ENCODE peak calls at places on chromosome 15, in six cellular contexts. L is T-cell; R is posterior cingulate gyrus; A is stimulated activated CD8-positive, alpha-beta memory T cell treated with anti-CD3 and anti-CD28 coated beads, Interleukin-4, amount 100 ng/mL, for 1 hour; X is Calu3; O is neural crest cell. Y is an unnamed sample.

GRCh38 chr15:91291673-91292072 is 191.6 kb downstream of the SV2B start:
- DNase-seq in A (no peak), X (no peak), L (no peak), R (no peak), O (no peak), Y (peak)

GRCh38 chr15:64373360-64373759 is 7.9 kb downstream of the PCLAF start:
- DNase-seq in R (no peak), O (no peak), A (no peak), L (no peak), X (no peak), Y (no peak)

GRCh38 chr15:80202641-80203360 is 49.2 kb downstream of the CTXND1 start:
- DNase-seq in A (no peak), L (no peak), O (no peak), X (no peak), R (no peak), Y (no peak)

GRCh38 chr15:85318048-85318731 is 62.2 kb upstream of the AKAP13 start:
- DNase-seq in L (no peak), R (no peak), A (no peak), X (peak), O (no peak), Y (no peak)

GRCh38 chr15:29122506-29122905 is 147.1 kb downstream of the NSMCE3 start:
- DNase-seq in X (no peak), O (no peak), L (no peak), R (no peak), A (no peak), Y (no peak)

GRCh38 chr15:101664303-101664913 is 12.2 kb upstream of the TM2D3 start:
- DNase-seq in L (no peak), X (no peak), O (no peak), R (no peak), A (no peak), Y (peak)

GRCh38 chr15:77456746-77457618 is 36.3 kb downstream of the HMG20A start:
- DNase-seq in X (no peak), L (no peak), R (no peak), A (no peak), O (no peak), Y (no peak)

GRCh38 chr15:51281368-51281967 is 56.9 kb downstream of the CYP19A1 start:
- DNase-seq in O (peak), R (peak), L (no peak), A (no peak), X (peak), Y (peak)

GRCh38 chr15:96416934-96417759 is 86.6 kb downstream of the NR2F2 start:
- DNase-seq in X (peak), A (no peak), O (no peak), R (no peak), L (no peak), Y (no peak)

GRCh38 chr15:48283361-48284157 is 47.7 kb upstream of the DUT start:
- DNase-seq in X (no peak), L (no peak), O (no peak), A (no peak), R (no peak), Y (no peak)

GRCh38 chr15:88695046-88695445 is 56.2 kb downstream of the ISG20 start:
- DNase-seq in R (no peak), A (no peak), O (no peak), X (no peak), L (no peak), Y (no peak)

GRCh38 chr15:100224206-100225185 is 117.3 kb downstream of the ADAMTS17 start:
- DNase-seq in O (peak), L (no peak), R (no peak), X (no peak), A (no peak), Y (no peak)

GRCh38 chr15:69713726-69714559 is 261.3 kb downstream of the RPLP1 start:
- DNase-seq in L (peak), R (no peak), O (no peak), A (peak), X (peak), Y (no peak)

GRCh38 chr15:66826504-66826903 is 124.5 kb downstream of the SMAD6 start:
- DNase-seq in A (no peak), R (no peak), O (no peak), L (no peak), X (no peak), Y (no peak)

GRCh38 chr15:27057904-27058645 is 87.1 kb downstream of the GABRG3 start:
- DNase-seq in A (no peak), R (no peak), O (no peak), X (no peak), L (no peak), Y (peak)

GRCh38 chr15:40075298-40076044 is 33.2 kb downstream of the BMF start:
- DNase-seq in L (no peak), O (no peak), R (no peak), X (no peak), A (no peak), Y (no peak)

GRCh38 chr15:90750186-90750585 is 33.0 kb downstream of the BLM start:
- DNase-seq in L (no peak), A (no peak), R (no peak), O (no peak), X (no peak), Y (no peak)

GRCh38 chr15:82942691-82943090 is 9.8 kb downstream of the HOMER2 start:
- DNase-seq in A (no peak), R (no peak), L (no peak), X (peak), O (no peak), Y (no peak)

GRCh38 chr15:90046846-90047481 is 45.8 kb downstream of the ZNF710 start:
- DNase-seq in R (no peak), X (peak), A (no peak), O (no peak), L (no peak), Y (no peak)

GRCh38 chr15:89761009-89761831 is 10.2 kb upstream of the MESP1 start:
- DNase-seq in O (no peak), R (no peak), A (no peak), L (no peak), X (peak), Y (no peak)

GRCh38 chr15:65751431-65751830 is 40.7 kb downstream of the DENND4A start:
- DNase-seq in O (no peak), R (no peak), A (no peak), L (no peak), X (no peak), Y (no peak)

GRCh38 chr15:62739082-62739481 is 303.5 kb upstream of the TPM1 start:
- DNase-seq in L (no peak), X (peak), R (no peak), O (no peak), A (no peak), Y (no peak)

Y was measured in K562.